ENCODE peak calls at places on chromosomes 2 and 18, in four cellular contexts. One of them, this sample, is unnamed.

GRCh38 chr2:142104134-142104758 is 26.6 kb downstream of the LRP1B start:
- DNase-seq in K562: no peak
- DNase-seq in HepG2: no peak
- DNase-seq in HCT116: no peak
- DNase-seq in this sample: no peak

GRCh38 chr18:71239111-71239624 is 950.3 kb downstream of the SOCS6 start:
- DNase-seq in HepG2: no peak
- DNase-seq in HCT116: no peak
- DNase-seq in K562: no peak
- DNase-seq in this sample: no peak

GRCh38 chr18:48037481-48038271 is 107.2 kb upstream of the SMAD2 start:
- DNase-seq in K562: no peak
- DNase-seq in HepG2: no peak
- DNase-seq in HCT116: peak
- DNase-seq in this sample: no peak

GRCh38 chr2:152025678-152026287 is 73.1 kb downstream of the CACNB4 start:
- DNase-seq in HepG2: peak
- DNase-seq in K562: peak
- DNase-seq in HCT116: peak
- DNase-seq in this sample: peak

GRCh38 chr18:23225518-23225917 is 90.2 kb downstream of the CABLES1 start:
- DNase-seq in K562: no peak
- DNase-seq in HCT116: no peak
- DNase-seq in HepG2: no peak
- DNase-seq in this sample: no peak

GRCh38 chr2:6358985-6359384 is 506.7 kb downstream of the CMPK2 start:
- DNase-seq in K562: no peak
- DNase-seq in HepG2: no peak
- DNase-seq in HCT116: no peak
- DNase-seq in this sample: no peak

GRCh38 chr2:14633031-14633430 is 514 bp downstream of the LRATD1 start:
- DNase-seq in HepG2: no peak
- DNase-seq in HCT116: no peak
- DNase-seq in K562: no peak
- DNase-seq in this sample: no peak

GRCh38 chr2:62939735-62940491 is 110.7 kb upstream of the OTX1 start:
- DNase-seq in HepG2: no peak
- DNase-seq in K562: no peak
- DNase-seq in HCT116: no peak
- DNase-seq in this sample: no peak

GRCh38 chr2:60882971-60883753 is 1.8 kb downstream of the REL start:
- DNase-seq in K562: peak
- DNase-seq in HCT116: no peak
- DNase-seq in HepG2: no peak
- DNase-seq in this sample: no peak

GRCh38 chr18:61948842-61949438 is 56.1 kb upstream of the RNF152 start:
- DNase-seq in K562: no peak
- DNase-seq in HepG2: no peak
- DNase-seq in HCT116: no peak
- DNase-seq in this sample: no peak

GRCh38 chr2:36708119-36708741 is 11.7 kb downstream of the VIT start:
- DNase-seq in HCT116: peak
- DNase-seq in K562: no peak
- DNase-seq in HepG2: no peak
- DNase-seq in this sample: peak

GRCh38 chr18:24613887-24614286 is 153.4 kb downstream of the HRH4 start:
- DNase-seq in HepG2: no peak
- DNase-seq in HCT116: no peak
- DNase-seq in K562: no peak
- DNase-seq in this sample: no peak

GRCh38 chr2:202035941-202036372 is 2.3 kb downstream of the FZD7 start:
- DNase-seq in K562: no peak
- DNase-seq in HepG2: no peak
- DNase-seq in HCT116: no peak
- DNase-seq in this sample: no peak

GRCh38 chr2:102592601-102593000 is 26.8 kb upstream of the SLC9A2 start:
- DNase-seq in HCT116: no peak
- DNase-seq in HepG2: no peak
- DNase-seq in K562: peak
- DNase-seq in this sample: no peak

GRCh38 chr18:28771849-28772248 is 594.9 kb upstream of the CDH2 start:
- DNase-seq in HepG2: no peak
- DNase-seq in K562: no peak
- DNase-seq in HCT116: no peak
- DNase-seq in this sample: no peak

GRCh38 chr2:230748087-230748486 is 35.4 kb downstream of the CAB39 start:
- DNase-seq in HepG2: no peak
- DNase-seq in K562: peak
- DNase-seq in HCT116: no peak
- DNase-seq in this sample: no peak

GRCh38 chr2:209472386-209472832 is 48.6 kb downstream of the MAP2 start:
- DNase-seq in K562: no peak
- DNase-seq in HCT116: no peak
- DNase-seq in HepG2: no peak
- DNase-seq in this sample: no peak

GRCh38 chr2:77566582-77566981 is 44.4 kb upstream of the LRRTM4 start:
- DNase-seq in K562: no peak
- DNase-seq in HCT116: no peak
- DNase-seq in HepG2: peak
- DNase-seq in this sample: no peak

GRCh38 chr2:56741601-56742102 is 557.9 kb downstream of the CCDC85A start:
- DNase-seq in HCT116: peak
- DNase-seq in HepG2: peak
- DNase-seq in K562: no peak
- DNase-seq in this sample: no peak

GRCh38 chr2:227115761-227116160 is 48.2 kb downstream of the COL4A4 start:
- DNase-seq in HepG2: no peak
- DNase-seq in K562: no peak
- DNase-seq in HCT116: no peak
- DNase-seq in this sample: no peak

GRCh38 chr2:45777996-45778719 is 126.7 kb downstream of the PRKCE start:
- DNase-seq in K562: no peak
- DNase-seq in HepG2: no peak
- DNase-seq in HCT116: no peak
- DNase-seq in this sample: no peak

GRCh38 chr2:45781464-45781811 is 130.0 kb downstream of the PRKCE start:
- DNase-seq in HCT116: no peak
- DNase-seq in HepG2: no peak
- DNase-seq in K562: no peak
- DNase-seq in this sample: no peak

GRCh38 chr2:45776160-45776955 is 124.9 kb downstream of the PRKCE start:
- DNase-seq in HCT116: no peak
- DNase-seq in HepG2: no peak
- DNase-seq in K562: no peak
- DNase-seq in this sample: no peak

GRCh38 chr2:45780541-45781463 is 129.3 kb downstream of the PRKCE start:
- DNase-seq in K562: no peak
- DNase-seq in HCT116: no peak
- DNase-seq in HepG2: no peak
- DNase-seq in this sample: no peak

DNA sequence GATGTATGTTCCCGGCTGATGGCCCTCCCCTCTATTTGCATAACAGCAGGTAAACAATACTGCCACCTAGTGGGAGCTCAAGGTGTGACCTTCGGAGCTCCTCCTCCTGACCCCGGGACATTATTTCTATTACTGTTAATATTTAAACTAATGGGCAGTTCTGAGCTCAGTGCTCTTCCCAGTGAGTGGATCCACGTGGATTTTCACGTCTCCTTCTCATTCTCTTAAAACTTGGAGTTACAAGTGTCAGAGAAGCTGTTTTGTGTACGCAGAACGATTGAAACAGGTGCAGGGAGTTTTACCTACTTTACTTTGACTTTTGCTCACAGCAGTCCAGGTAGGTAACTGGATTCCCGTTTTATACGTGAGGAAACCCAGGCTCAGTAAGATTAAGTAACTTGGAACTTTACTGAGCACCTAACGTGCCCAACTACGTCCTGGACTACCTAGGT is 127.3 kb downstream of the PRKCE start:
- DNase-seq in HCT116: peak
- DNase-seq in HepG2: peak
- DNase-seq in K562: peak
- DNase-seq in this sample: peak
- TF ChIP-seq FOSL1 in HCT116: no peak
- TF ChIP-seq FOSL1 in HepG2: no peak
- TF ChIP-seq FOSL1 in K562: no peak
- TF ChIP-seq FOSL1 in this sample: no peak

GRCh38 chr2:41710944-41711343 is 336.9 kb upstream of the PKDCC start:
- DNase-seq in HepG2: no peak
- DNase-seq in HCT116: no peak
- DNase-seq in K562: no peak
- DNase-seq in this sample: no peak
- TF ChIP-seq YY1 in HepG2: no peak
- TF ChIP-seq YY1 in HCT116: no peak
- TF ChIP-seq YY1 in K562: no peak
- TF ChIP-seq YY1 in this sample: no peak

GRCh38 chr2:215437614-215438013 is 1.7 kb upstream of the FN1 start:
- DNase-seq in HCT116: no peak
- DNase-seq in K562: no peak
- DNase-seq in HepG2: no peak
- DNase-seq in this sample: no peak
- TF ChIP-seq CEBPB in HCT116: no peak
- TF ChIP-seq CEBPB in K562: no peak
- TF ChIP-seq CEBPB in HepG2: no peak
- TF ChIP-seq CEBPB in this sample: no peak

DNA sequence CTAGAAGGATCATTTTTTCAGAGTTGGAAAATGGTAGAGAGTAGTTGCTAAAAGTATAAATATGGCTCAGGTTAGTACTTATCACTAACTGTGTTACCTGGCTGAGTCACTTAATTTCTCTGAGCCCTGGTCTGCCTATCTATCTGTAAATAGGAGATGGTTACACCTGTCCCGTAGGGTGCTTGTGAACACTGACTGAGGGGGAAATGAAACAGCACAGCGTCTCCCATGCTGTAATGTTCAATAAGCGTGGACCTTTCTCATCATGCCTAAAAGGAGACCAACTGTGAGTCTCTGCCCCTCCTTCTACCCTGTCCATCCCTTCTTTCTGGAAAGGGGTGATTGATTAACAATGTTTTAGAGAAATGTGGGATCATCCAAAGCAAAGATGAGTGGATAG is 103.3 kb downstream of the SH3RF3 start:
- DNase-seq in HCT116: no peak
- DNase-seq in K562: no peak
- DNase-seq in HepG2: no peak
- DNase-seq in this sample: no peak
- TF ChIP-seq FOSL1 in HCT116: no peak
- TF ChIP-seq FOSL1 in K562: no peak
- TF ChIP-seq FOSL1 in HepG2: no peak
- TF ChIP-seq FOSL1 in this sample: no peak

GRCh38 chr2:239108459-239108858 is 260.6 kb downstream of the TWIST2 start:
- DNase-seq in HepG2: no peak
- DNase-seq in HCT116: no peak
- DNase-seq in K562: no peak
- DNase-seq in this sample: no peak
- TF ChIP-seq YY1 in HepG2: no peak
- TF ChIP-seq YY1 in HCT116: no peak
- TF ChIP-seq YY1 in K562: no peak
- TF ChIP-seq YY1 in this sample: no peak

This sample was measured in H1.